ENCODE peak calls at places on chromosome 6, in eight cellular contexts. Q, C, U, Y, T, R, G and D are unnamed samples.

GRCh38 chr6:24401458-24401857 is 1.3 kb upstream of the MRS2 start:
- DNase-seq in Q (no peak), U (no peak), C (no peak), R (no peak), G (no peak), Y (no peak), T (no peak), D (no peak)

GRCh38 chr6:87705070-87705691 is 3.1 kb upstream of the AKIRIN2 start:
- DNase-seq in T (no peak), G (no peak), U (no peak), Q (peak), R (no peak), Y (peak), C (no peak), D (no peak)

GRCh38 chr6:90663873-90664272 is 77.0 kb upstream of the MAP3K7 start:
- DNase-seq in R (no peak), U (no peak), C (no peak), Y (peak), T (no peak), Q (no peak), G (peak), D (no peak)

GRCh38 chr6:33417127-33417902 is 592 bp downstream of the CUTA start:
- DNase-seq in G (no peak), Y (peak), U (no peak), Q (peak), T (no peak), R (peak), C (peak), D (no peak)

GRCh38 chr6:82270791-82271392 is 23.3 kb upstream of the IBTK start:
- DNase-seq in U (no peak), G (peak), R (no peak), C (no peak), T (no peak), Y (peak), Q (peak), D (no peak)

GRCh38 chr6:169141706-169142705 is 111.6 kb downstream of the THBS2 start:
- DNase-seq in Q (peak), R (peak), C (no peak), U (peak), T (no peak), Y (no peak), G (no peak), D (peak)

GRCh38 chr6:113344969-113345368 is 512.2 kb upstream of the MARCKS start:
- DNase-seq in T (no peak), Y (no peak), R (no peak), C (no peak), U (no peak), G (no peak), Q (peak), D (no peak)

GRCh38 chr6:69866351-69867074 is at the start of gene COL19A1:
- DNase-seq in Y (no peak), R (peak), Q (no peak), T (peak), C (no peak), U (peak), G (no peak), D (peak)

GRCh38 chr6:13548500-13549210 is 25.7 kb upstream of the SIRT5 start:
- DNase-seq in Y (no peak), G (no peak), R (no peak), C (no peak), U (no peak), T (no peak), Q (no peak), D (no peak)

GRCh38 chr6:28011716-28012115 is 54.7 kb downstream of the OR2B6 start:
- DNase-seq in T (no peak), Y (no peak), C (no peak), Q (no peak), G (no peak), R (no peak), U (no peak), D (no peak)

GRCh38 chr6:124683507-124683906 is 278.7 kb upstream of the RNF217 start:
- DNase-seq in U (no peak), R (no peak), T (no peak), Q (no peak), Y (no peak), G (no peak), C (no peak), D (no peak)

GRCh38 chr6:127459231-127459641 is at the start of gene KIAA0408:
- DNase-seq in G (no peak), Q (peak), Y (no peak), R (peak), T (no peak), U (peak), C (peak), D (peak)

GRCh38 chr6:56335733-56336132 is 88.4 kb upstream of the COL21A1 start:
- DNase-seq in R (no peak), Q (peak), C (no peak), Y (peak), U (no peak), T (no peak), G (peak), D (no peak)

GRCh38 chr6:156854466-156855161 is 77.4 kb downstream of the ARID1B start:
- DNase-seq in Q (no peak), U (no peak), G (no peak), Y (no peak), R (no peak), T (no peak), C (no peak), D (no peak)

GRCh38 chr6:115468272-115469005 is 592.3 kb downstream of the FRK start:
- DNase-seq in Q (no peak), C (no peak), T (no peak), U (no peak), Y (no peak), G (no peak), R (no peak), D (no peak)

GRCh38 chr6:85537055-85537494 is 56.6 kb downstream of the SNX14 start:
- DNase-seq in G (no peak), Q (peak), U (no peak), Y (no peak), R (no peak), T (no peak), C (no peak), D (no peak)

GRCh38 chr6:121826156-121826810 is 390.8 kb downstream of the GJA1 start:
- DNase-seq in T (no peak), G (peak), U (no peak), Y (peak), C (no peak), R (no peak), Q (peak), D (no peak)

GRCh38 chr6:163460307-163460782 is 45.8 kb downstream of the QKI start:
- DNase-seq in Y (no peak), Q (peak), T (no peak), C (no peak), G (no peak), U (no peak), R (no peak), D (no peak)

GRCh38 chr6:109705258-109705657 is 14.2 kb downstream of the FIG4 start:
- DNase-seq in G (peak), Q (peak), C (peak), Y (peak), U (peak), R (peak), T (peak), D (peak)

GRCh38 chr6:2970753-2971419 is 481 bp downstream of the SERPINB6 start:
- DNase-seq in Q (peak), G (no peak), U (peak), R (peak), T (peak), C (peak), Y (peak), D (peak)

GRCh38 chr6:5398530-5398929 is 137.2 kb downstream of the FARS2 start:
- DNase-seq in Y (peak), R (no peak), G (peak), T (no peak), U (no peak), Q (peak), C (no peak), D (no peak)

GRCh38 chr6:67854098-67854497 is 781.0 kb upstream of the ADGRB3 start:
- DNase-seq in Y (no peak), G (no peak), U (no peak), T (no peak), C (no peak), Q (no peak), R (no peak), D (no peak)

GRCh38 chr6:73285674-73286283 is 22.8 kb upstream of the KHDC1 start:
- DNase-seq in G (peak), R (no peak), T (no peak), C (no peak), Y (peak), Q (peak), U (no peak), D (no peak)

GRCh38 chr6:44253307-44254101 is 3.8 kb downstream of the SLC35B2 start:
- DNase-seq in Q (no peak), Y (peak), R (no peak), C (peak), G (no peak), T (no peak), U (peak), D (no peak)

GRCh38 chr6:136463796-136464542 is 86.3 kb downstream of the MAP7 start:
- DNase-seq in T (no peak), G (no peak), Q (no peak), C (no peak), U (no peak), Y (no peak), R (no peak), D (no peak)

DNA sequence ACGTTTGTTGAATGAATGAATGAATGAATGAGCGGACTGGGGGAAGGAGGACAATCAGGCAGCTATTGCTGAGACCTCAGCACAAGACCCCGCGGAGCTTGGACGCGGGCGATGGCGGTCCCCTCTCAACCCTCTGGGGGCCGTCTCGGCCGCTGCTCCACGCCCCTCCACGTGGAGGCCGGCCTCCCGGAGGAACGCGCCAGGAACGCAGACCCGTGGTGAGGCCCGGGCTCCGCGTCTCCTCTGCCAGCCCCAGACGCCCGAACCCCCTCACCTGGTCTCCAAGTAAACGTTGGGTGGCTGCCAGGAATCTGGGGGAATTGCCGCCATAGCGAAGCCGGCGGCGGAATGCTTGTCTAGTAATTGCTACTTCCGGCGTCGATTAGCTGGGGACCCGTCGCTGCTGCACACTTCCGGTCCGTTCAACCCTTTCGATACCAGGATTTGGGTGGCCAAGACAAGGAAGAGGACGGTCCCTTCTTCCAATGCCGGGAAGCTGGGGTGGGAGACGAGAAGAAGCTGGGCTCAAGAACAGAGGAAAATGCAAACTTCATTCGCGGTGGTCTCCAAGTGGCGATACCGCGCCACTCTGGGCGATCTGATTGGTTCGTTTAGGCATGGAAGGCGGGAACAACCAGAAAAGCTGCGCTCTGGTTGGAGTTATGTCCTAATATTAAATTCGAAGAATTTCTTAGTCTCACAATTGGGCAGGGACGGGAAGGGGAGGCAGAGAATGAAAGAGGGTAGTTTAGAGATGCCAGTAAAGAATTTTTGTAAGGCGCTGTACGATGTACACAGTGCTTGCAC is at the start of gene PPIL1:
- DNase-seq in C (peak), G (peak), Y (peak), T (peak), R (peak), Q (peak), U (peak), D (peak)
- TF ChIP-seq POLR2A in C (peak), G (peak), Y (peak), T (peak), R (peak), Q (peak), U (peak), D (no peak)

GRCh38 chr6:118893882-118894424 is at the start of gene ASF1A:
- DNase-seq in G (peak), Y (peak), U (peak), Q (peak), R (peak), T (peak), C (peak), D (peak)

GRCh38 chr6:118895241-118895561 is 1.2 kb downstream of the ASF1A start:
- DNase-seq in C (no peak), T (no peak), Y (no peak), G (no peak), Q (no peak), R (no peak), U (no peak), D (no peak)

GRCh38 chr6:118893095-118893881 is 664 bp upstream of the ASF1A start:
- DNase-seq in T (no peak), Y (peak), C (peak), Q (peak), G (no peak), R (no peak), U (peak), D (no peak)

GRCh38 chr6:118896339-118897136 is 2.6 kb downstream of the ASF1A start:
- DNase-seq in C (no peak), U (no peak), G (peak), Q (peak), Y (peak), R (no peak), T (no peak), D (no peak)

DNA sequence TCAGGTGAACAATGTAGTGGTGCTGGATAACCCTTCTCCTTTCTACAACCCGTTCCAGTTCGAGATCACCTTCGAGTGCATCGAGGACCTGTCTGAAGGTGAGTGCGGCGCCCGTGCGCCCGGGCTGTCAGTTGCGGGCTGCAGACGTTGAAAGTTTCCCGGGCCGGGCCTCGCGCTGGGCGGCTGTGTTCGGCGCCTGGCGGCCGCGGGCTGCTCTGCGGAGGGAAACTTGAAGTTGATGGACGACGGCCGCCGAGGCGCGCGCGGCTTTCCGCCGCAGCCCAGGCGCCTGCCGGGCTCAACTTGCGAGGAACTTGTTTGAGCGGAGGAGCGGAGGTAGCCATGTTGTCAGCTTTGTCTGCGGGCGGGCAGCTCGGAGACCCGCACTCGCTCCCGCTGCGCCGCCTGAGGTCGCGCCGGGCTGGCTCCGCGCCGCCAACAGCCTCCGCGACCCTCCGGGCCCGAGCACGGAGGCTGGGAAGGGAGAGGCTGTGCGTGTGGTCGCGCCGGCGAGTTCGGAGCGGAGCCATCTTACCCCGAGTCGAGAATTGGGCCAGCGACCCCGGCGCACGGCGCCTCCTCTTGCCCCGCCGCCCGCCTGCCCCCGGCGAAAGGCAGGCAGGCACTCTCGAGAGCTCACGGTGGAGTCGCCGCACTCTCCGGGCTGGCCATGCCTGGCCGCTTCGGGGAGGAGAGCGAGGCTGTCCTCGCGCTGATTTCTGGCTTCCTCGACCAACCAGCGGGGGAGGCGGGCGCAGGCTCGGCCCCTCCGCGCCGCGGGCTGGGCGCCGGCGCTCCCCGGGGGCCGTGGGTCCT is 681 bp downstream of the ASF1A start:
- DNase-seq in R (peak), Y (peak), U (peak), Q (peak), T (peak), G (no peak), C (peak), D (peak)
- TF ChIP-seq POLR2A in R (peak), Y (peak), U (peak), Q (peak), T (peak), G (no peak), C (peak), D (no peak)

DNA sequence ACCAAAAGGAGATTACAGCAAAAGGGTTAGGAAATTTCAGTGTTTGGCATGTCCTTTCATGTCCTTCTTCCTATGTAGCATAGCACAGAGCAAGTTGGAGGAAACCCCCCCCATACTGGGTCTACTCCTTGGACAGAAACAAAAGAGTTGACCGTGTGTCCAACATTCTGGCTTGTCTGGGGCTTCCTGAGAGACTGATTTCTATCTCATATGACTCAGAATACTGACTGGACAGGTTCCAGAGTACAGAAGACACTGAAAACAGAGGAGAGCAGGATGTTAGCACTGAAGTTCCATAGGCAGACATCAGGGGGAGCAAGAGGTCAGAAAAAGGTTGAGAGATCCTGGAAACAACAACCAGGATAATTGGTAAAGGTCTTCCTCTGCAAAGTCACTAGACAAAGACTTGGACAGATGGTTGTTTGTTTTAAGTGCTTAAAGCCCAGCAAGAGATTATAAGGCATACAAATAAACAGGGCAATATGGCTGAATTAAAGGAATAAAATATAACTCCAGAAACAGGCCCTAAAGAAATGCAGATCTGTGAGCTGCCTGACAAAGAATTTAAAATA is 48.4 kb downstream of the USP49 start:
- DNase-seq in Y (peak), C (peak), G (peak), Q (peak), T (peak), U (peak), R (no peak), D (peak)
- TF ChIP-seq POLR2A in Y (no peak), C (no peak), G (no peak), Q (no peak), T (no peak), U (no peak), R (no peak), D (no peak)

DNA sequence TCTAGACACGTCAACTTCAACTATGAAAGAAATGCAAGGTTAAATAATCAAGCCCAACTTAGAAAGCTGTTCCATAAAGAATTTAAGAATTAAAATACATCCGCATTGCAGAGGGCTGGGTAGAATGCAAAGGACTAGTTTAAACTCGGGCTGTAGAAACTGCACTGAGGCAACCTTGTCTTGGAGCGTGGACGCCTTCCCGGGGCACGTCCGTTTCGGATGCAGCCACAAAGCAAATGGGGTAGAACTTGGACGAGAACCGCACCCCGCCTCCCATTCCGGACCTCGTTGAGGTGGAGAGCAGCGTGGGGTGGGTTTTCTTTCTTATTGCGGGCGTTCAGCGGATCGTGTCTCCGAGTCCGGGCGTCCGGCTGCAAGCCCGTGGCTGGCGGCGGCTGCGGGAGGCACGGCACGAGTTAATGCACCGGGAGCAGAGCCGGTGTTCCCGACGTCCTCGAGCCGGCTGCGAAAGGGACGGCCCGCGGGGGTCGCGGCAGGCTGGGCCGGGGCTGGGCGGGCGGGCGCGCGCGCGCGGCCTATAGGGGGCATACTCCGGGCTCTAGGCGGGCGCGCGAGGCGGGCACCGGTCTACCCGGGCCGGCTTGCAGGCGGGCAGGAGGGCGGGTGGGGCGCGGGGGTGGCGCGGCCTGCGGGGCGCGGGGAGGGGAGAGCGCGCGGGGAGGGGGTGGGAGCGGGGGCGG is 2.0 kb downstream of the JARID2 start:
- DNase-seq in T (peak), G (no peak), R (peak), U (peak), Y (peak), C (peak), Q (peak), D (peak)
- TF ChIP-seq POLR2A in T (no peak), G (no peak), R (peak), U (peak), Y (peak), C (peak), Q (peak), D (no peak)

GRCh38 chr6:31794866-31795615 is 511 bp downstream of the VARS1 start:
- DNase-seq in R (no peak), C (no peak), G (no peak), T (peak), Q (no peak), Y (no peak), U (no peak), D (no peak)

GRCh38 chr6:31797607-31798006 is 2.1 kb upstream of the VARS1 start:
- DNase-seq in C (no peak), Q (no peak), R (no peak), U (peak), T (no peak), G (no peak), Y (no peak), D (no peak)

GRCh38 chr6:31796993-31797385 is 1.4 kb upstream of the VARS1 start:
- DNase-seq in T (no peak), G (no peak), Y (no peak), C (no peak), R (no peak), U (no peak), Q (no peak), D (no peak)

GRCh38 chr6:31794294-31794865 is 1.2 kb downstream of the VARS1 start:
- DNase-seq in T (no peak), G (no peak), U (no peak), Q (peak), Y (no peak), C (no peak), R (no peak), D (no peak)

GRCh38 chr6:31795616-31796298 is at the start of gene VARS1:
- DNase-seq in Q (peak), C (peak), R (peak), G (peak), T (peak), Y (peak), U (peak), D (peak)
- TF ChIP-seq POLR2A in Q (peak), C (peak), R (peak), G (no peak), T (no peak), Y (no peak), U (peak), D (no peak)